ENCODE peak calls at places on chromosomes 13 and 19, in eight cellular contexts. W is GM23338; G is activated effector memory CD4-positive, alpha-beta T cell treated with Interleukin-2 at 50 U/mL for 16 hours; O is T-cell; A is tibial nerve; Z is fibroblast of pulmonary artery; X is HEK293T; D is stimulated activated CD4-positive, alpha-beta T cell treated with anti-CD3 and anti-CD28 coated beads, Interleukin-1b, Interleukin-23, amount 100 ng/mL, for 4 hours. M is an unnamed sample.

GRCh38 chr19:29748996-29749395 is 33.9 kb upstream of the C19orf12 start:
- DNase-seq in W (no peak), G (no peak), O (no peak), A (no peak), Z (no peak), X (no peak), D (no peak), M (no peak)

GRCh38 chr13:110261166-110262081 is 45.5 kb downstream of the COL4A1 start:
- DNase-seq in W (peak; percentile 71), G (no peak), O (no peak), A (no peak), Z (no peak), X (no peak), D (no peak), M (peak; percentile 49)

GRCh38 chr13:89966524-89966923 is 1381.0 kb upstream of the MIR17HG start:
- DNase-seq in W (peak; percentile 29), G (no peak), O (no peak), A (no peak), Z (no peak), X (no peak), D (no peak), M (no peak)

GRCh38 chr13:48181482-48182145 is 51.4 kb upstream of the ITM2B start:
- DNase-seq in W (no peak), G (no peak), O (no peak), A (no peak), Z (no peak), X (no peak), D (no peak), M (no peak)

GRCh38 chr13:27510082-27510481 is 59.7 kb upstream of the MTIF3 start:
- DNase-seq in W (no peak), G (no peak), O (no peak), A (no peak), Z (no peak), X (no peak), D (no peak), M (no peak)

GRCh38 chr19:46447824-46448223 is 19.1 kb upstream of the PNMA8C start:
- DNase-seq in W (no peak), G (no peak), O (no peak), A (no peak), Z (no peak), X (no peak), D (no peak), M (no peak)

GRCh38 chr19:49114630-49115363 is 627 bp downstream of the LIN7B start:
- DNase-seq in W (peak; percentile 88), G (peak; percentile 16), O (peak; percentile 65), A (no peak), Z (peak; percentile 54), X (peak; percentile 47), D (peak; percentile 34), M (peak; percentile 52)

GRCh38 chr19:6685482-6685881 is 15.5 kb upstream of the TNFSF14 start:
- DNase-seq in W (no peak), G (no peak), O (no peak), A (no peak), Z (no peak), X (no peak), D (no peak), M (no peak)

GRCh38 chr13:101289764-101290163 is 126.5 kb downstream of the NALCN start:
- DNase-seq in W (peak; percentile 89), G (no peak), O (no peak), A (no peak), Z (peak; percentile 28), X (peak; percentile 7), D (no peak), M (peak; percentile 44)

GRCh38 chr13:30429721-30430694 is 7.7 kb downstream of the UBE2L5 start:
- DNase-seq in W (no peak), G (no peak), O (no peak), A (no peak), Z (peak; percentile 85), X (no peak), D (peak; percentile 34), M (peak; percentile 82)

GRCh38 chr13:42221321-42221720 is 50.6 kb upstream of the AKAP11 start:
- DNase-seq in W (peak; percentile 34), G (no peak), O (no peak), A (no peak), Z (peak; percentile 44), X (no peak), D (no peak), M (no peak)

GRCh38 chr19:39082167-39082566 is 2.0 kb upstream of the ACP7 start:
- DNase-seq in W (no peak), G (no peak), O (no peak), A (no peak), Z (no peak), X (no peak), D (no peak), M (no peak)

M was measured in fibroblast of villous mesenchyme.